ENCODE peak calls at places on chromosomes 7 and 10, in six cellular contexts. S is CD8-positive, alpha-beta T cell; J is RWPE1; Z is MCF 10A; N is epithelial cell of esophagus; H is NB4. Q is an unnamed sample.

GRCh38 chr10:95431900-95432342 is 129.2 kb downstream of the SORBS1 start:
- DNase-seq in N (no peak), S (no peak), Z (peak), H (no peak), J (peak), Q (peak)

GRCh38 chr10:124565565-124566221 is 104.1 kb downstream of the LHPP start:
- DNase-seq in S (no peak), Z (peak), N (no peak), H (peak), J (no peak), Q (peak)

GRCh38 chr10:359093-359492 is 223.8 kb downstream of the ZMYND11 start:
- DNase-seq in N (no peak), H (no peak), Z (no peak), S (no peak), J (no peak), Q (no peak)

GRCh38 chr7:85765698-85766298 is 578.9 kb upstream of the SEMA3D start:
- DNase-seq in Z (no peak), J (no peak), N (no peak), S (no peak), H (no peak), Q (no peak)

GRCh38 chr10:35356725-35357092 is 20.4 kb downstream of the CCNY start:
- DNase-seq in S (no peak), N (no peak), H (no peak), Z (no peak), J (no peak), Q (no peak)

GRCh38 chr7:66183700-66184099 is 21.4 kb upstream of the TPST1 start:
- DNase-seq in J (no peak), Z (no peak), S (no peak), N (peak), H (no peak), Q (no peak)

GRCh38 chr10:73251683-73252444 is 580 bp downstream of the MRPS16 start:
- DNase-seq in J (no peak), N (peak), Z (peak), S (no peak), H (peak), Q (no peak)

GRCh38 chr10:77081411-77082010 is 556.1 kb downstream of the KCNMA1 start:
- DNase-seq in S (no peak), Z (no peak), N (no peak), H (no peak), J (no peak), Q (no peak)

GRCh38 chr7:22630069-22630468 is 96.9 kb upstream of the IL6 start:
- DNase-seq in Z (no peak), J (no peak), S (no peak), N (no peak), H (no peak), Q (no peak)

GRCh38 chr10:63681965-63682704 is 160.9 kb downstream of the REEP3 start:
- DNase-seq in J (peak), N (peak), H (no peak), Z (peak), S (no peak), Q (no peak)

GRCh38 chr7:125747966-125748365 is 818.3 kb upstream of the POT1 start:
- DNase-seq in Z (no peak), J (no peak), S (no peak), N (no peak), H (no peak), Q (no peak)

GRCh38 chr10:122114156-122114747 is 125.3 kb downstream of the TACC2 start:
- DNase-seq in N (no peak), S (no peak), Z (no peak), J (no peak), H (no peak), Q (no peak)

GRCh38 chr10:122113161-122113944 is 124.4 kb downstream of the TACC2 start:
- DNase-seq in H (peak), J (peak), S (no peak), N (peak), Z (peak), Q (peak)

GRCh38 chr10:122115874-122116273 is 126.9 kb downstream of the TACC2 start:
- DNase-seq in H (peak), N (peak), S (no peak), Z (peak), J (no peak), Q (no peak)

GRCh38 chr10:122112021-122112616 is 123.2 kb downstream of the TACC2 start:
- DNase-seq in Z (peak), N (peak), J (no peak), H (peak), S (no peak), Q (peak)

GRCh38 chr10:122112625-122113160 is 123.7 kb downstream of the TACC2 start:
- DNase-seq in H (peak), Z (peak), S (no peak), N (peak), J (peak), Q (peak)
- TF ChIP-seq CTCF in H (no peak), Z (peak), S (no peak), N (peak), J (peak), Q (no peak)

GRCh38 chr10:18021725-18022480 is 70.2 kb downstream of the SLC39A12 start:
- DNase-seq in J (no peak), Z (peak), N (no peak), H (no peak), S (no peak), Q (no peak)
- TF ChIP-seq CTCF in J (no peak), Z (no peak), N (no peak), H (no peak), S (no peak), Q (no peak)

DNA sequence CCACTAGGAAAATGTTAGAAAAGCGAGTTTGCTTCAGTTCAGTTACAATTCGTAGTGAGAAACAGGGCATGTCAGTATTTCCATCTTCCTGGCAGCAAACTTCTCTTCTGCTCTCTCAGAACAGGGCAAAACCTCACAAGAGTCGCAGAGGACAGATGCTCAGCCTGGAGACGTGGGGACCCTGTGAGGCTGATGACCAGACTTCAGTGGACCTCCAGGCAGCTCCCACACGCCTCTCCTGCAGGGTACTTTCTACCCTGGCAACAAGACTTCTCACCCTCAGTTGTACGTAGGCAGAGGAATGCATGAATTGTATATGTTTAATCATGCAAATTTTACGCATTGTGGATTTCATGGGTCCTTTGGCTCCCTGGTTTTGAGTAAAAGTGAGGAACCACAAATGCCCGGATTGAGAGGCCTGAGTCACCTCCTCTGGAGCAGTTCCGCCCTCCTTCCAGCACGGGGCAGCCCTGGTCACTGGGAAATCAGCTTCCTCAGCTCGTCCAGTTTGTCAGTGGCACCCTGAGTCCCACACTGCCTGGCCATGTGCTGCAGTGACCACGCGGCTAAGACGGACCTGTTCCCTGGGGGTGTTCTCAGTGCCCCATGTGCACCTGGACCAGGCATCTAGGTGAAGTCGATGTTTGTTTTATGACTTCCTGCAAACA is 165.3 kb downstream of the TNS3 start:
- DNase-seq in S (no peak), J (no peak), N (no peak), H (no peak), Z (no peak), Q (no peak)
- TF ChIP-seq CTCF in S (no peak), J (no peak), N (no peak), H (no peak), Z (no peak), Q (no peak)

GRCh38 chr10:33715303-33715702 is 380.8 kb upstream of the NRP1 start:
- DNase-seq in N (no peak), H (no peak), J (no peak), S (no peak), Z (no peak), Q (no peak)
- TF ChIP-seq CTCF in N (no peak), H (no peak), J (no peak), S (no peak), Z (no peak), Q (no peak)

GRCh38 chr10:24989867-24990266 is 26.1 kb downstream of the ENKUR start:
- DNase-seq in Z (peak), N (no peak), J (no peak), S (no peak), H (no peak), Q (no peak)
- TF ChIP-seq CTCF in Z (peak), N (no peak), J (peak), S (no peak), H (no peak), Q (no peak)

DNA sequence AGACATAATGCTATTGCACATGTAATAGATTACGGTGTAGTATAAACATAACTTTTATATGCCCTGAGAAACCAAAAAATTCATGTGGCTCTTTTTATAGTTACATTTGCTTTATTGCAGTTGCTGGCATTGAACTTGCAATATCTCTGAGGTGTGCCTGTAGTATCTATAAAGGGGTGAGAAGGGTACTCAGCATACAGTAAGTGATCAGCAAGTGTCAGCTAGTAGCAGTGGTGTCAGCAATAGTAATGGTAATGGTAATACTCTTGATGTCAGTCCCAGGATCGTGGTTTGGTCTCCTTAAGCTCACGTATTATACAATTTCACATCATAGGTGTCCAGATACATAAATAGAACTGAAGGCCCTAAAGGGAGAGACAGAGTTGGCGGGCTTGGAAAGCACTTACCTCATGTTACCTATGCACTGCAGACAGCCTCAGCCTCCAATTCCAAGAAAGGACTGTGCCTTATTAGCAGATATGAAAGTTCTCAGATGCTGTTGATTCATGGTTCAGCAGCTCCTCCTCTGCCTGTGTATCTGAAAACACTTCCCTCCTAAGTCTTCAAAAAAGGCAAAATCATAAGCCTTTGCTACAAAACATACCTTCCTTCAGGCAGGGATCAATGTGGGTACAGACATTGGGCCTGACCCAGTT is 6.6 kb upstream of the GIMAP7 start:
- DNase-seq in H (no peak), N (no peak), J (no peak), S (no peak), Z (no peak), Q (no peak)
- TF ChIP-seq CTCF in H (no peak), N (no peak), J (no peak), S (no peak), Z (no peak), Q (no peak)

GRCh38 chr10:7364474-7364873 is 46.4 kb downstream of the SFMBT2 start:
- DNase-seq in Z (no peak), N (no peak), J (no peak), H (no peak), S (no peak), Q (no peak)

GRCh38 chr10:7359954-7360353 is 50.9 kb downstream of the SFMBT2 start:
- DNase-seq in S (no peak), N (no peak), J (peak), H (no peak), Z (no peak), Q (no peak)

GRCh38 chr10:7365029-7365750 is 45.6 kb downstream of the SFMBT2 start:
- DNase-seq in N (no peak), J (no peak), H (no peak), Z (no peak), S (no peak), Q (no peak)

GRCh38 chr10:7362451-7362850 is 48.4 kb downstream of the SFMBT2 start:
- DNase-seq in Z (no peak), S (no peak), H (no peak), J (no peak), N (no peak), Q (no peak)

GRCh38 chr10:7363700-7364099 is 47.1 kb downstream of the SFMBT2 start:
- DNase-seq in J (no peak), N (no peak), S (no peak), Z (no peak), H (no peak), Q (no peak)
- TF ChIP-seq CTCF in J (no peak), N (no peak), S (no peak), Z (no peak), H (no peak), Q (no peak)

GRCh38 chr7:4006687-4007086 is 675.4 kb upstream of the FOXK1 start:
- DNase-seq in Z (no peak), H (no peak), N (peak), S (no peak), J (peak), Q (no peak)

GRCh38 chr7:4010923-4011656 is 671.0 kb upstream of the FOXK1 start:
- DNase-seq in J (no peak), S (no peak), Z (no peak), N (no peak), H (no peak), Q (no peak)

GRCh38 chr7:4010206-4010605 is 671.9 kb upstream of the FOXK1 start:
- DNase-seq in J (no peak), S (no peak), H (no peak), N (no peak), Z (no peak), Q (no peak)

GRCh38 chr7:4013793-4014192 is 668.3 kb upstream of the FOXK1 start:
- DNase-seq in S (no peak), N (no peak), J (no peak), Z (no peak), H (no peak), Q (no peak)

DNA sequence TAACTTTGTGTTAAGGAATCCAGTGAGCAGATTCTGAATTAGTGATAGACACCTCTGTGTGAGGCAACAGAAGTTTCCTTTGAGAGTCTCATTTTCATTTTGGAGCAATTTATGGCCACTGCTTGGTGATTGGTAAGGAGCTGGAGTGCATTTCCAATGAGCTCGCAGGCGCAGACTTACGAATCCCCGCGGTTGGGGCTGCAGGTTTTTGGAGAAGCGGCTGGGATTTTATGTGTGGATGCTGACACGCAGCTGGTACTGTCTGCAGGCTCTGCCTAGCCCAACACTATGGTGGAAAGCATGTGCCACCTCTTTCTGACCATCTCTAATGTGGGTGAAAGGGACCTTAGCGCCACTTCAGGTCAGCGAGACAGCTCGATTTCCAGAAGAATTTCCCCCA is 672.4 kb upstream of the FOXK1 start:
- DNase-seq in H (no peak), S (no peak), J (no peak), Z (no peak), N (no peak), Q (no peak)
- TF ChIP-seq CTCF in H (no peak), S (no peak), J (no peak), Z (no peak), N (no peak), Q (no peak)